ENCODE peak calls at places on chromosome 14, in five cellular contexts. One of them, this sample, is unnamed. For H3K36me3, the result is how much of the 10 kb centered on the place peaks cover.

GRCh38 chr14:76699209-76699608 is 62.1 kb upstream of the VASH1 start:
- DNase-seq in mesendoderm: no peak
- DNase-seq in small intestine: no peak
- DNase-seq in CD4-positive, CD25-positive, alpha-beta regulatory T cell: no peak
- DNase-seq in adrenal gland: no peak
- DNase-seq in this sample: no peak

GRCh38 chr14:78302841-78303240 is 132.7 kb downstream of the NRXN3 start:
- DNase-seq in small intestine: no peak
- DNase-seq in mesendoderm: peak
- DNase-seq in CD4-positive, CD25-positive, alpha-beta regulatory T cell: no peak
- DNase-seq in adrenal gland: no peak
- DNase-seq in this sample: no peak

GRCh38 chr14:53355581-53356112 is 202.5 kb upstream of the DDHD1 start:
- DNase-seq in small intestine: no peak
- DNase-seq in adrenal gland: no peak
- DNase-seq in mesendoderm: peak
- DNase-seq in CD4-positive, CD25-positive, alpha-beta regulatory T cell: peak
- DNase-seq in this sample: no peak

GRCh38 chr14:75685910-75686309 is 24.9 kb downstream of the TTLL5 start:
- DNase-seq in small intestine: no peak
- DNase-seq in adrenal gland: no peak
- DNase-seq in CD4-positive, CD25-positive, alpha-beta regulatory T cell: no peak
- DNase-seq in mesendoderm: no peak
- DNase-seq in this sample: no peak

GRCh38 chr14:32329146-32329545 is at the start of gene AKAP6:
- DNase-seq in adrenal gland: no peak
- DNase-seq in CD4-positive, CD25-positive, alpha-beta regulatory T cell: no peak
- DNase-seq in small intestine: no peak
- DNase-seq in mesendoderm: peak
- DNase-seq in this sample: no peak

GRCh38 chr14:29773990-29774389 is 153.7 kb downstream of the PRKD1 start:
- DNase-seq in CD4-positive, CD25-positive, alpha-beta regulatory T cell: no peak
- DNase-seq in small intestine: no peak
- DNase-seq in adrenal gland: no peak
- DNase-seq in mesendoderm: no peak
- DNase-seq in this sample: no peak

GRCh38 chr14:104891664-104892500 is 26.8 kb downstream of the CEP170B start:
- DNase-seq in mesendoderm: no peak
- DNase-seq in adrenal gland: peak
- DNase-seq in CD4-positive, CD25-positive, alpha-beta regulatory T cell: no peak
- DNase-seq in small intestine: no peak
- DNase-seq in this sample: no peak

GRCh38 chr14:23183479-23183878 is at the start of gene SLC7A8:
- DNase-seq in small intestine: peak
- DNase-seq in CD4-positive, CD25-positive, alpha-beta regulatory T cell: no peak
- DNase-seq in adrenal gland: peak
- DNase-seq in mesendoderm: peak
- DNase-seq in this sample: peak

GRCh38 chr14:36339817-36340216 is 19.4 kb upstream of the MBIP start:
- DNase-seq in CD4-positive, CD25-positive, alpha-beta regulatory T cell: no peak
- DNase-seq in mesendoderm: no peak
- DNase-seq in small intestine: no peak
- DNase-seq in adrenal gland: no peak
- DNase-seq in this sample: no peak

GRCh38 chr14:22994762-22995275 is 12.5 kb upstream of the AJUBA start:
- DNase-seq in CD4-positive, CD25-positive, alpha-beta regulatory T cell: peak
- DNase-seq in mesendoderm: peak
- DNase-seq in adrenal gland: no peak
- DNase-seq in small intestine: no peak
- DNase-seq in this sample: no peak

GRCh38 chr14:105019861-105020814 is 745 bp downstream of the CDCA4 start:
- DNase-seq in small intestine: peak
- DNase-seq in adrenal gland: peak
- DNase-seq in CD4-positive, CD25-positive, alpha-beta regulatory T cell: peak
- DNase-seq in mesendoderm: peak
- DNase-seq in this sample: peak

GRCh38 chr14:95227279-95227860 is 70.0 kb upstream of the DICER1 start:
- DNase-seq in mesendoderm: no peak
- DNase-seq in adrenal gland: no peak
- DNase-seq in small intestine: no peak
- DNase-seq in CD4-positive, CD25-positive, alpha-beta regulatory T cell: no peak
- DNase-seq in this sample: peak

GRCh38 chr14:72594099-72594901 is 299.6 kb downstream of the DPF3 start:
- DNase-seq in mesendoderm: no peak
- DNase-seq in CD4-positive, CD25-positive, alpha-beta regulatory T cell: peak
- DNase-seq in small intestine: peak
- DNase-seq in adrenal gland: no peak
- DNase-seq in this sample: no peak

GRCh38 chr14:93496856-93497255 is 66.1 kb downstream of the UNC79 start:
- DNase-seq in small intestine: no peak
- DNase-seq in mesendoderm: peak
- DNase-seq in adrenal gland: no peak
- DNase-seq in CD4-positive, CD25-positive, alpha-beta regulatory T cell: no peak
- DNase-seq in this sample: no peak

GRCh38 chr14:46048127-46048526 is 603.5 kb downstream of the RPL10L start:
- DNase-seq in small intestine: no peak
- DNase-seq in CD4-positive, CD25-positive, alpha-beta regulatory T cell: no peak
- DNase-seq in mesendoderm: peak
- DNase-seq in adrenal gland: no peak
- DNase-seq in this sample: peak

GRCh38 chr14:83607682-83608081 is 1922.3 kb upstream of the FLRT2 start:
- DNase-seq in mesendoderm: no peak
- DNase-seq in CD4-positive, CD25-positive, alpha-beta regulatory T cell: no peak
- DNase-seq in small intestine: no peak
- DNase-seq in adrenal gland: no peak
- DNase-seq in this sample: no peak

GRCh38 chr14:69288001-69288771 is 28.2 kb downstream of the GALNT16 start:
- DNase-seq in CD4-positive, CD25-positive, alpha-beta regulatory T cell: no peak
- DNase-seq in small intestine: peak
- DNase-seq in mesendoderm: peak
- DNase-seq in adrenal gland: peak
- DNase-seq in this sample: peak

GRCh38 chr14:49545071-49545470 is 41.1 kb downstream of the RPS29 start:
- DNase-seq in mesendoderm: peak
- DNase-seq in adrenal gland: no peak
- DNase-seq in small intestine: no peak
- DNase-seq in CD4-positive, CD25-positive, alpha-beta regulatory T cell: no peak
- DNase-seq in this sample: no peak

GRCh38 chr14:58668848-58669480 is 31.2 kb downstream of the DACT1 start:
- DNase-seq in adrenal gland: no peak
- DNase-seq in mesendoderm: peak
- DNase-seq in CD4-positive, CD25-positive, alpha-beta regulatory T cell: no peak
- DNase-seq in small intestine: no peak
- DNase-seq in this sample: no peak

GRCh38 chr14:53890611-53891091 is 66.0 kb downstream of the BMP4 start:
- DNase-seq in small intestine: no peak
- DNase-seq in mesendoderm: peak
- DNase-seq in adrenal gland: no peak
- DNase-seq in CD4-positive, CD25-positive, alpha-beta regulatory T cell: no peak
- DNase-seq in this sample: no peak

GRCh38 chr14:97544581-97544980 is 747.4 kb downstream of the VRK1 start:
- DNase-seq in adrenal gland: no peak
- DNase-seq in small intestine: no peak
- DNase-seq in mesendoderm: no peak
- DNase-seq in CD4-positive, CD25-positive, alpha-beta regulatory T cell: no peak
- DNase-seq in this sample: no peak

GRCh38 chr14:80202888-80203562 is 8.3 kb downstream of the DIO2 start:
- DNase-seq in adrenal gland: no peak
- DNase-seq in CD4-positive, CD25-positive, alpha-beta regulatory T cell: peak
- DNase-seq in mesendoderm: peak
- DNase-seq in small intestine: peak
- DNase-seq in this sample: peak

GRCh38 chr14:57227083-57227482 is 41.6 kb downstream of the EXOC5 start:
- DNase-seq in mesendoderm: no peak
- DNase-seq in CD4-positive, CD25-positive, alpha-beta regulatory T cell: no peak
- DNase-seq in small intestine: no peak
- DNase-seq in adrenal gland: no peak
- DNase-seq in this sample: no peak

GRCh38 chr14:93006484-93007128 is 83.7 kb downstream of the CHGA start:
- DNase-seq in small intestine: no peak
- DNase-seq in adrenal gland: no peak
- DNase-seq in CD4-positive, CD25-positive, alpha-beta regulatory T cell: no peak
- DNase-seq in mesendoderm: no peak
- DNase-seq in this sample: no peak

GRCh38 chr14:29851397-29851796 is 76.2 kb downstream of the PRKD1 start:
- DNase-seq in small intestine: no peak
- DNase-seq in mesendoderm: no peak
- DNase-seq in CD4-positive, CD25-positive, alpha-beta regulatory T cell: no peak
- DNase-seq in adrenal gland: no peak
- DNase-seq in this sample: no peak

GRCh38 chr14:104536942-104537612 is 42.5 kb upstream of the C14orf180 start:
- DNase-seq in small intestine: no peak
- DNase-seq in adrenal gland: no peak
- DNase-seq in CD4-positive, CD25-positive, alpha-beta regulatory T cell: no peak
- DNase-seq in mesendoderm: peak
- DNase-seq in this sample: no peak

GRCh38 chr14:68719634-68720384 is 73.1 kb downstream of the ZFP36L1 start:
- DNase-seq in CD4-positive, CD25-positive, alpha-beta regulatory T cell: peak
- DNase-seq in mesendoderm: no peak
- DNase-seq in small intestine: peak
- DNase-seq in adrenal gland: no peak
- DNase-seq in this sample: no peak

GRCh38 chr14:35986219-35986573 is 160.1 kb downstream of the BRMS1L start:
- DNase-seq in CD4-positive, CD25-positive, alpha-beta regulatory T cell: no peak
- DNase-seq in small intestine: no peak
- DNase-seq in adrenal gland: no peak
- DNase-seq in mesendoderm: no peak
- DNase-seq in this sample: no peak

GRCh38 chr14:32594766-32595165 is 265.7 kb downstream of the AKAP6 start:
- DNase-seq in mesendoderm: no peak
- DNase-seq in adrenal gland: no peak
- DNase-seq in small intestine: no peak
- DNase-seq in CD4-positive, CD25-positive, alpha-beta regulatory T cell: no peak
- DNase-seq in this sample: no peak

GRCh38 chr14:75711134-75711795 is 50.2 kb downstream of the TTLL5 start:
- DNase-seq in mesendoderm: peak
- DNase-seq in CD4-positive, CD25-positive, alpha-beta regulatory T cell: peak
- DNase-seq in adrenal gland: no peak
- DNase-seq in small intestine: no peak
- DNase-seq in this sample: peak

GRCh38 chr14:32473476-32473875 is 144.4 kb downstream of the AKAP6 start:
- DNase-seq in adrenal gland: no peak
- DNase-seq in CD4-positive, CD25-positive, alpha-beta regulatory T cell: no peak
- DNase-seq in small intestine: peak
- DNase-seq in mesendoderm: peak
- DNase-seq in this sample: no peak

GRCh38 chr14:68165274-68165843 is 345.8 kb downstream of the RAD51B start:
- DNase-seq in mesendoderm: no peak
- DNase-seq in small intestine: no peak
- DNase-seq in adrenal gland: no peak
- DNase-seq in CD4-positive, CD25-positive, alpha-beta regulatory T cell: no peak
- DNase-seq in this sample: no peak

GRCh38 chr14:77508249-77508648 is 9.6 kb upstream of the ISM2 start:
- DNase-seq in small intestine: no peak
- DNase-seq in mesendoderm: peak
- DNase-seq in CD4-positive, CD25-positive, alpha-beta regulatory T cell: no peak
- DNase-seq in adrenal gland: no peak
- DNase-seq in this sample: no peak

GRCh38 chr14:22598099-22598895 is at the start of gene ABHD4:
- DNase-seq in adrenal gland: peak
- DNase-seq in CD4-positive, CD25-positive, alpha-beta regulatory T cell: peak
- DNase-seq in small intestine: peak
- DNase-seq in mesendoderm: peak
- DNase-seq in this sample: peak

DNA sequence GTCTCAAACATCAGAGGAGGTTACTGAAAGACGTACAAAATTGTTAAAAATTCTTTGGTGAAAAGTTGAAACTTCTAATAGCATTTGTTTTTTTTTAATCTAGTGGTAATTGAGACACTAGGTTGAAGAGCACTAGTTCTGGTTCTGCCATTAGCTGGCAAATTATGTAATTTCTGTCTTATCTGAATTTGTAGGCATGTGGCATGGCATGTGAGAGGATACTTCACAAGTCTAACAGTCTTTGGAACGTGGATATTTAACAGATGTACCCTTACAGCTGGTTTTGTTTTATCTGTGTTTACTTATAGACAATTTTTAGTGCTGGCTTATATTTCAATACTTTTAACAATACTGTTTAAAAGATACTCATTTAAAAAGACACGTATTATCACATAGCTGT is 6.0 kb downstream of the SNAPC1 start:
- DNase-seq in adrenal gland: no peak
- DNase-seq in mesendoderm: no peak
- DNase-seq in small intestine: no peak
- DNase-seq in CD4-positive, CD25-positive, alpha-beta regulatory T cell: no peak
- DNase-seq in this sample: no peak
- H3K36me3 ChIP-seq in adrenal gland: under half
- H3K36me3 ChIP-seq in mesendoderm: under half
- H3K36me3 ChIP-seq in small intestine: under half
- H3K36me3 ChIP-seq in CD4-positive, CD25-positive, alpha-beta regulatory T cell: under half
- H3K36me3 ChIP-seq in this sample: half or more

DNA sequence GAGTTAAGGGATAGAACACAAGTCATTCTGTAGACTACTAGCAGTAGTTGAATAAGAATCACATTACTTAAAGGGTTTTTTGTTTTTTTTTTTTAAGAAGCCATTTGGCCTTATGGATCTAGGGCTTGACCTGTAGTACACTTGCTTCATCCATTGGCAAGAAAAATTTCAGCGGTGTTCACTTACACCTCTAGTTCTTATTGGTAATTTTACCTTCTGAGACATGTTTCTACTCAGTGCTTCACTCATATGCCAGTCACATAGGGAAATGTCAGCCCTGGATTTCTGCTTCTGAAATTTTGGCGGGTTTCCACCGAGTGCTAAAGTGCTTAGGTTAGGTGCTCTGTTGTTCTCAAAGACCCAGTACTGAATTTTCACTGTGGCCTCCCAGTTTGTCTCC is 72.9 kb downstream of the FRMD6 start:
- DNase-seq in mesendoderm: no peak
- DNase-seq in CD4-positive, CD25-positive, alpha-beta regulatory T cell: no peak
- DNase-seq in adrenal gland: no peak
- DNase-seq in small intestine: no peak
- DNase-seq in this sample: no peak
- H3K36me3 ChIP-seq in mesendoderm: under half
- H3K36me3 ChIP-seq in CD4-positive, CD25-positive, alpha-beta regulatory T cell: under half
- H3K36me3 ChIP-seq in adrenal gland: under half
- H3K36me3 ChIP-seq in small intestine: under half
- H3K36me3 ChIP-seq in this sample: under half

GRCh38 chr14:91282954-91283645 is 38.6 kb upstream of the GPR68 start:
- DNase-seq in CD4-positive, CD25-positive, alpha-beta regulatory T cell: no peak
- DNase-seq in adrenal gland: no peak
- DNase-seq in small intestine: no peak
- DNase-seq in mesendoderm: no peak
- DNase-seq in this sample: no peak
- H3K36me3 ChIP-seq in CD4-positive, CD25-positive, alpha-beta regulatory T cell: half or more
- H3K36me3 ChIP-seq in adrenal gland: under half
- H3K36me3 ChIP-seq in small intestine: under half
- H3K36me3 ChIP-seq in mesendoderm: under half
- H3K36me3 ChIP-seq in this sample: half or more

GRCh38 chr14:51998348-51998747 is 9.0 kb downstream of the RTRAF start:
- DNase-seq in small intestine: no peak
- DNase-seq in adrenal gland: no peak
- DNase-seq in CD4-positive, CD25-positive, alpha-beta regulatory T cell: no peak
- DNase-seq in mesendoderm: no peak
- DNase-seq in this sample: no peak
- H3K36me3 ChIP-seq in small intestine: under half
- H3K36me3 ChIP-seq in adrenal gland: under half
- H3K36me3 ChIP-seq in CD4-positive, CD25-positive, alpha-beta regulatory T cell: half or more
- H3K36me3 ChIP-seq in mesendoderm: under half
- H3K36me3 ChIP-seq in this sample: half or more

This sample was measured in stomach.